ENCODE peak calls at places on chromosomes 5 and 9, in four cellular contexts. K is GM12891, M is GM12878, C is K562. J is an unnamed sample.

GRCh38 chr5:172901012-172901780 is 58.0 kb upstream of the RPL26L1 start:
- DNase-seq in K (no peak), M (no peak), C (peak; percentile 87), J (no peak)

GRCh38 chr5:26339576-26339975 is 698.8 kb downstream of the CDH9 start:
- DNase-seq in K (no peak), M (no peak), C (no peak), J (peak; percentile 6)

GRCh38 chr5:138458353-138458752 is 6.9 kb upstream of the EGR1 start:
- DNase-seq in K (no peak), M (no peak), C (no peak), J (no peak)

GRCh38 chr5:142425286-142426065 is 100.7 kb upstream of the SPRY4 start:
- DNase-seq in K (no peak), M (no peak), C (no peak), J (no peak)

GRCh38 chr9:69940668-69941067 is 103.0 kb upstream of the MAMDC2 start:
- DNase-seq in K (no peak), M (no peak), C (no peak), J (no peak)

GRCh38 chr5:2591777-2592453 is 159.6 kb downstream of the IRX2 start:
- DNase-seq in K (no peak), M (no peak), C (no peak), J (no peak)

GRCh38 chr5:24245821-24246220 is 399.0 kb downstream of the CDH10 start:
- DNase-seq in K (no peak), M (no peak), C (no peak), J (no peak)

GRCh38 chr9:33159760-33160127 is 7.4 kb downstream of the B4GALT1 start:
- DNase-seq in K (no peak), M (no peak), C (no peak), J (no peak)

GRCh38 chr5:139745800-139746690 is 49.6 kb upstream of the PSD2 start:
- DNase-seq in K (no peak), M (no peak), C (peak; percentile 94), J (no peak)

GRCh38 chr5:61019642-61020041 is 74.6 kb downstream of the NDUFAF2 start:
- DNase-seq in K (no peak), M (no peak), C (no peak), J (no peak)

GRCh38 chr5:148145916-148146315 is 22.4 kb upstream of the SPINK14 start:
- DNase-seq in K (no peak), M (no peak), C (no peak), J (no peak)

GRCh38 chr5:9042241-9042640 is 503.6 kb downstream of the SEMA5A start:
- DNase-seq in K (no peak), M (no peak), C (no peak), J (no peak)

GRCh38 chr5:118711727-118712126 is 276.6 kb downstream of the DTWD2 start:
- DNase-seq in K (no peak), M (no peak), C (no peak), J (no peak)

GRCh38 chr5:15927710-15928380 is 251.7 kb downstream of the MARCHF11 start:
- DNase-seq in K (no peak), M (no peak), C (no peak), J (no peak)

GRCh38 chr5:170848033-170848432 is 13.8 kb upstream of the RANBP17 start:
- DNase-seq in K (no peak), M (no peak), C (no peak), J (no peak)

GRCh38 chr9:78811562-78812276 is 514.8 kb downstream of the PSAT1 start:
- DNase-seq in K (no peak), M (no peak), C (no peak), J (no peak)

GRCh38 chr5:26060212-26060611 is 978.2 kb downstream of the CDH9 start:
- DNase-seq in K (no peak), M (no peak), C (no peak), J (no peak)

GRCh38 chr5:175842506-175842905 is 28.9 kb upstream of the CPLX2 start:
- DNase-seq in K (no peak), M (no peak), C (no peak), J (no peak)

GRCh38 chr9:14652729-14653377 is 40.4 kb downstream of the ZDHHC21 start:
- DNase-seq in K (no peak), M (no peak), C (peak; percentile 4), J (no peak)

GRCh38 chr9:133131506-133131905 is 10.5 kb upstream of the RALGDS start:
- DNase-seq in K (no peak), M (no peak), C (no peak), J (no peak)

GRCh38 chr5:96053063-96053735 is 91.5 kb upstream of the ELL2 start:
- DNase-seq in K (no peak), M (no peak), C (no peak), J (no peak)

GRCh38 chr5:172093965-172094364 is 87.5 kb upstream of the FBXW11 start:
- DNase-seq in K (no peak), M (no peak), C (no peak), J (no peak)

GRCh38 chr9:111936391-111936790 is 39.8 kb downstream of the UGCG start:
- DNase-seq in K (no peak), M (no peak), C (no peak), J (no peak)

GRCh38 chr5:20230010-20230409 is 242.0 kb upstream of the CDH18 start:
- DNase-seq in K (no peak), M (no peak), C (no peak), J (no peak)

GRCh38 chr5:131899686-131900085 is 45.8 kb downstream of the MEIKIN start:
- DNase-seq in K (no peak), M (no peak), C (no peak), J (no peak)

GRCh38 chr9:132989414-132989996 is 11.0 kb downstream of the GFI1B start:
- DNase-seq in K (no peak), M (no peak), C (no peak), J (no peak)

GRCh38 chr9:109166171-109166770 is 778 bp downstream of the FRRS1L start:
- DNase-seq in K (no peak), M (no peak), C (no peak), J (no peak)

GRCh38 chr5:10576121-10576789 is 12.4 kb downstream of the ANKRD33B start:
- DNase-seq in K (no peak), M (no peak), C (no peak), J (no peak)

GRCh38 chr9:129624947-129625346 is 1.0 kb upstream of the NTMT1 start:
- DNase-seq in K (no peak), M (no peak), C (no peak), J (peak; percentile 100)

GRCh38 chr9:104009853-104010252 is 84.3 kb upstream of the SMC2 start:
- DNase-seq in K (no peak), M (no peak), C (no peak), J (no peak)

GRCh38 chr9:124007468-124008306 is 3.9 kb upstream of the LHX2 start:
- DNase-seq in K (no peak), M (no peak), C (no peak), J (no peak)

GRCh38 chr9:79809931-79810330 is 238.2 kb downstream of the TLE4 start:
- DNase-seq in K (no peak), M (no peak), C (no peak), J (no peak)

GRCh38 chr5:120413706-120414105 is 50.4 kb upstream of the PRR16 start:
- DNase-seq in K (no peak), M (no peak), C (no peak), J (no peak)

GRCh38 chr9:107870927-107871720 is 381.6 kb upstream of the KLF4 start:
- DNase-seq in K (no peak), M (no peak), C (no peak), J (no peak)

GRCh38 chr5:72034710-72035109 is 72.6 kb upstream of the MAP1B start:
- DNase-seq in K (no peak), M (no peak), C (no peak), J (no peak)

DNA sequence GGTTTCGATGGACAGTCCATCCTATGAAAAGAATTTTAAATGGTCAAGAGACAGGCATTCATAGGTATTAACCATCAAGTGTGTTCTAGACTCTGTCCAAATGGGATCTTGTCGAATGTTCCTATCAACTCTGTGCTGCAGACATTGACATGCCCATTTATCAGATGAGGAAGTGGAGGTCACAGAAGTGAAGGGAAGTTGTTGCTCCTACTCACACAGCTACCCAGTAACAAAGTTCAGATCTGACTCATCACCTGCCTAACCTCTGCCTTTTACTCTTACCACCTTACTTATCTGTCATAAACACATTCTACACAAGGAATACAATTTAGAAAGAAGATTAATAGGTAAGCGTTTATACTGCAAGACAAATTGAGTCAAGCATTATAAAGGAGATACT is 426.2 kb upstream of the BRINP1 start:
- DNase-seq in K (no peak), M (no peak), C (no peak), J (no peak)
- TF ChIP-seq SPI1 in K (peak; percentile 67), M (no peak), C (no peak), J (no peak)

DNA sequence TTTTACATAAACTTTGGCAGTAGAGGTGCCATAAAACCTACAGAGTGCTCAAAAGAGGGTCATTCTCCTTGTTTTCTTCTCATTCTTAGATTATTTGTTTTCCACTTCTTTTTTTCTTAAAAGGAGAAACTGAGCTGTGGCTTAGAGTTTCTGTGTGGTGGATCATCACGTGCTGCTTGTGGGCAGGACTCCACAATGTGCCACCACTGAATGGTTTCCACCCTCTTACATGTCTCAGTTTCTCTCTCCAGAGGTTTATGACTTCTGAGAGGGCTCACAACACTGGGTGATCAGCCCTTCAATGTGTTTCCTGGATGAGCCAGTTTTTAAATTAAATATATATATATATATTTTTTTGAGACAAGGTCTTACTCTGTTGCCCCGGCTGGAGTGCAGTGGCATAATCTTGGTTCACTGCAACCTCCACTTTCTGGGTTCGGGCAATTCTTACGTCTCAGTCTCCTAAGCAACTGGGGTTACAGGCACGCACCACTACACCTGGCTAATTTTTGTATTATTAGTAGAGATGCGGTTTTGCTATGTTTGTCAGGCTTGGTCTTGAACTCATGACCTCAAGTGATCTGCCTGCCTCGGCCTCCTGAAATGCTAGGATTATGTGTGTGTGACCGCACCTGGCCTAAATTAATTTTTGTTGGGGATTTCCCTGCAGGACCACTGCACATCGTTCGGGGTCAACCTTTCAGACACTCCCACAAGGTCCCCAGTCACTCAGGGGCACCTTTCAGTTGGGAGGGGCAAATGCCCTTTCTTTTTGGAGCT is 3.1 kb upstream of the UNC13B start:
- DNase-seq in K (no peak), M (no peak), C (no peak), J (peak; percentile 18)
- TF ChIP-seq SPI1 in K (no peak), M (no peak), C (no peak), J (no peak)

GRCh38 chr5:56270058-56270457 is 36.9 kb upstream of the ANKRD55 start:
- DNase-seq in K (no peak), M (peak; percentile 8), C (peak; percentile 17), J (no peak)

GRCh38 chr5:56277573-56277972 is 44.4 kb upstream of the ANKRD55 start:
- DNase-seq in K (no peak), M (no peak), C (no peak), J (no peak)

GRCh38 chr5:56270568-56271392 is 37.6 kb upstream of the ANKRD55 start:
- DNase-seq in K (peak; percentile 32), M (peak; percentile 62), C (peak; percentile 76), J (peak; percentile 61)

GRCh38 chr5:56272765-56273164 is 39.6 kb upstream of the ANKRD55 start:
- DNase-seq in K (no peak), M (no peak), C (no peak), J (no peak)

GRCh38 chr5:56273376-56274005 is 40.4 kb upstream of the ANKRD55 start:
- DNase-seq in K (no peak), M (no peak), C (no peak), J (no peak)
- TF ChIP-seq SPI1 in K (no peak), M (no peak), C (no peak), J (no peak)

DNA sequence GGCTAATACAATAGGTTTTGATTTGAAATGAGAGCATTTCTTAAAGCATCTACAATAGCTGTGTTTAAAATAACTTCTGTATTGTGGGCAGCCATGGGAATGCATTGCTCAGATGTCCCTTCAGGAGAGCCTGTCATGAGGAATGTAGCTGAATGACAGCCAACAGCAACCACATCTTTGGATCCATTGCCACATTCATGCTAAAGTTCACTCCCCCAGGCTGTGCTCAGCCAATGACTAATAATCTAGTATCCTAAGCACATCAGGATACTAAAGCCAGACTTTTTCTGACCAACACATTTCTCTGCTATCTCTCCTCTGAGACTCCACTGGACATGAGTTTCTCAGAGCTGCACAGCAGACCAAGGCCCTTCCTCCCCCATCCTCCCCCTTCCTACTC is 45.5 kb downstream of the HTR1A start:
- DNase-seq in K (no peak), M (no peak), C (no peak), J (no peak)
- TF ChIP-seq SPI1 in K (no peak), M (no peak), C (no peak), J (no peak)